ENCODE peak calls at places on chromosomes 5 and 9, in ten cellular contexts. G, P, K, W, T, X, H, V, U and M are unnamed samples.

GRCh38 chr5:96624631-96625030 is 37.5 kb upstream of the CAST start:
- DNase-seq in G (no peak), P (no peak), K (no peak), W (no peak), T (no peak), X (peak), H (no peak), V (no peak), U (no peak), M (no peak)

GRCh38 chr5:158267228-158267627 is 408.3 kb upstream of the CLINT1 start:
- DNase-seq in G (no peak), P (no peak), K (no peak), W (no peak), T (no peak), X (no peak), H (no peak), V (no peak), U (no peak), M (no peak)

GRCh38 chr5:31194458-31194808 is 947 bp downstream of the CDH6 start:
- DNase-seq in G (no peak), P (no peak), K (no peak), W (no peak), T (no peak), X (peak), H (no peak), V (no peak), U (no peak), M (no peak)

GRCh38 chr5:152271420-152271819 is 133.7 kb downstream of the NMUR2 start:
- DNase-seq in G (peak), P (no peak), K (peak), W (peak), T (no peak), X (peak), H (no peak), V (no peak), U (no peak), M (no peak)

GRCh38 chr5:98157368-98157767 is 616.1 kb upstream of the RGMB start:
- DNase-seq in G (no peak), P (no peak), K (no peak), W (no peak), T (no peak), X (no peak), H (no peak), V (no peak), U (no peak), M (no peak)

GRCh38 chr9:130027533-130028370 is 15.2 kb downstream of the FNBP1 start:
- DNase-seq in G (no peak), P (no peak), K (no peak), W (no peak), T (no peak), X (no peak), H (no peak), V (no peak), U (no peak), M (no peak)

GRCh38 chr9:1708215-1708614 is 306.9 kb upstream of the SMARCA2 start:
- DNase-seq in G (no peak), P (no peak), K (no peak), W (no peak), T (no peak), X (no peak), H (no peak), V (no peak), U (no peak), M (no peak)

GRCh38 chr9:124218438-124219289 is 39.1 kb upstream of the NEK6 start:
- DNase-seq in G (peak), P (no peak), K (peak), W (peak), T (no peak), X (peak), H (peak), V (peak), U (peak), M (peak)

GRCh38 chr5:132812949-132813598 is at the start of gene SOWAHA:
- DNase-seq in G (peak), P (no peak), K (no peak), W (peak), T (no peak), X (no peak), H (no peak), V (no peak), U (no peak), M (no peak)

GRCh38 chr9:17609312-17610005 is 30.6 kb downstream of the SH3GL2 start:
- DNase-seq in G (no peak), P (no peak), K (no peak), W (no peak), T (no peak), X (no peak), H (no peak), V (no peak), U (no peak), M (no peak)

GRCh38 chr5:121976979-121977378 is 15.2 kb downstream of the SRFBP1 start:
- DNase-seq in G (no peak), P (no peak), K (no peak), W (no peak), T (no peak), X (no peak), H (no peak), V (no peak), U (no peak), M (no peak)

GRCh38 chr5:120454094-120454798 is 9.9 kb upstream of the PRR16 start:
- DNase-seq in G (no peak), P (no peak), K (no peak), W (no peak), T (no peak), X (no peak), H (no peak), V (no peak), U (no peak), M (no peak)

GRCh38 chr5:67301285-67301904 is 104.8 kb upstream of the CD180 start:
- DNase-seq in G (peak), P (peak), K (no peak), W (peak), T (peak), X (no peak), H (no peak), V (peak), U (no peak), M (no peak)

GRCh38 chr9:76810377-76810957 is 46.2 kb downstream of the PCA3 start:
- DNase-seq in G (peak), P (no peak), K (peak), W (no peak), T (peak), X (peak), H (no peak), V (peak), U (peak), M (peak)

DNA sequence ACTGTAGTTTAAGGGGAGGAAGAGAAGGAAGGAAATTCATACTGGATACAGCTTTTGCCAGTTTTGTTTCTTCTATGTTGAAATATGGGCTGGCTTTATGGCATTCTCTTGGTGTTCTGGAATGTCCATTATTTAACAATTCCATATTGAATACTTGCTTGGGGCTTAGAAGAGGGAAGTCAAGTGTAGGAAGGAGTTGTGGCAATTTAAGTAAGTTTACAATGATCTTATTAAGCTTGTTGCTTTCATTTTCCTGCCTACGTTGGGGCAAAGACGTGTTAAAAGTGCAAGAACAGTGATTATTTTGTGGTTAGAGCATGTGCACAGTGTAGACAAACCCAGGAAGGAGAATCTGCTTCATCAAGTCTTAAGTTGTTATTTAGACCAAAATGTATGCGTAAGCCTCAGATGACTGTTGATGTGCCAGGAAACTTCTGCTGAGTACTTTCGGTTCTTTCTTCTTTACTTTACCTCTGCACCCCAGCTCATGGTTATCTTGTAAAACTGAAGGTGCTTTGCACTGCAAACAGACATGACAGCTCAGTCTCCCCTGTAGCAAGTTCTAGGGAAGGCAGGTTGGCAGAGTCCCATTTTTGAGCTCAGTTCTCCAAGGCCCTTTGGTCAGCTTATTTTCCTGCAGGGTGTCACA is 75.8 kb downstream of the F2RL2 start:
- DNase-seq in G (no peak), P (no peak), K (peak), W (no peak), T (no peak), X (no peak), H (no peak), V (no peak), U (peak), M (peak)
- TF ChIP-seq CTCF in G (no peak), P (no peak), K (no peak), W (no peak), T (no peak), X (no peak), H (no peak), V (no peak), U (no peak), M (no peak)

DNA sequence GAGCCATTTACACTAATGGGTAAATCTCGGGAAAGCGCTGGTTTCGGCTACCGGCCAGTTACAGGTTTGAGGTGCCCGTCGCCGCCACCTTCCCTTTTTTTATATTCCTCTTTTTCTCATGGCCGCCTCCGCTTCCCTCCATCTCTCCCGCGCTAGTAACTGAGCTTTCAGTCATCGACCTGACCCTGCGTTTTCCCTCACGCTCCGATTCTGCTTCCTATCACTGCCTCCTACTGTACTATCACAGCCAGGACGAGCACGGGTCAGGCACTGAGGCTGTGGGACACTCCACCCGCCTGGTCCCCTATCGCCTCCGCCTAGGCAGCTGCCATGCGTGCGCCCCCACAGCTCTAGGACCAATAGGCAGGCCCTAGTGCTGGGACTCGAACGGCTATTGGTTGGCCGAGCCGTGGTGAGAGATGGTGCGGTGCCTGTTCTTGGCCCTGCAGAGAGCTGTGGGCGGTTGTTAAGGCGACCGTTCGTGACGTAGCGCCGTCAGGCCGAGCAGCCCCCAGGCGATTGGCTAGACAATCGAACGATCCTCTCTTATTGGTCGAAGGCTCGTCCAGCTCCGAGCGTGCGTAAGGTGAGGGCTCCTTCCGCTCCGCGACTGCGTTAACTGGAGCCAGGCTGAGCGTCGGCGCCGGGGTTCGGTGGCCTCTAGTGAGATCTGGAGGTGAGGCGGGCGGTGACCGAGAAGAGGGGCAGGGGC is at the start of gene HMGCR:
- DNase-seq in G (peak), P (peak), K (peak), W (peak), T (peak), X (peak), H (peak), V (peak), U (peak), M (peak)
- TF ChIP-seq CTCF in G (no peak), P (no peak), K (peak), W (no peak), T (no peak), X (peak), H (no peak), V (peak), U (peak), M (peak)

GRCh38 chr5:52800394-52801213 is 12.9 kb downstream of the ITGA1 start:
- DNase-seq in G (peak), P (peak), K (peak), W (peak), T (no peak), X (peak), H (peak), V (peak), U (no peak), M (peak)
- TF ChIP-seq CTCF in G (no peak), P (no peak), K (no peak), W (no peak), T (no peak), X (no peak), H (no peak), V (no peak), U (no peak), M (no peak)

GRCh38 chr5:116288524-116288923 is 203.7 kb downstream of the COMMD10 start:
- DNase-seq in G (no peak), P (no peak), K (no peak), W (no peak), T (no peak), X (no peak), H (no peak), V (no peak), U (no peak), M (no peak)

GRCh38 chr5:116291271-116291670 is 206.4 kb downstream of the COMMD10 start:
- DNase-seq in G (no peak), P (no peak), K (no peak), W (no peak), T (no peak), X (no peak), H (no peak), V (no peak), U (no peak), M (no peak)

DNA sequence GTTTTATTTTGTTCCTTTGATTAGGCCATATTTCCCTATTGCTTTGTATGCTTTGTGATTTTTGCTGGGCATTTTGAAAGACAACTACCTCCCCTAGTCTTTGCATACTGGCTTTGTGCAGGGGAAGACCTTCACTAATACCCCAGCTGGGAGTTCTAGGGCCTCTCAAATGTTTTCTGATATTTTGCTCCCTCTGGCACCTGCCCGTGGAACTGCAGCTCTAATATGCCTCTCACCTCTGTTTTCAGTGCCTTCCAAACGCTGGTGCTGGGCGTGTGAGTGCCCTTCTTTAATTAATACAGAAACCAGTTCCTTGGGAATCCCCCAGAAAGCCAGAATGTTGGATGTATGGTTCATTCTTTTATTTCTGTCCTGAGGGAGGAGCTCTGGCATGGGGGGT is 204.5 kb downstream of the COMMD10 start:
- DNase-seq in G (peak), P (no peak), K (no peak), W (no peak), T (no peak), X (no peak), H (no peak), V (no peak), U (no peak), M (no peak)
- TF ChIP-seq CTCF in G (peak), P (no peak), K (no peak), W (no peak), T (peak), X (no peak), H (no peak), V (no peak), U (no peak), M (no peak)

DNA sequence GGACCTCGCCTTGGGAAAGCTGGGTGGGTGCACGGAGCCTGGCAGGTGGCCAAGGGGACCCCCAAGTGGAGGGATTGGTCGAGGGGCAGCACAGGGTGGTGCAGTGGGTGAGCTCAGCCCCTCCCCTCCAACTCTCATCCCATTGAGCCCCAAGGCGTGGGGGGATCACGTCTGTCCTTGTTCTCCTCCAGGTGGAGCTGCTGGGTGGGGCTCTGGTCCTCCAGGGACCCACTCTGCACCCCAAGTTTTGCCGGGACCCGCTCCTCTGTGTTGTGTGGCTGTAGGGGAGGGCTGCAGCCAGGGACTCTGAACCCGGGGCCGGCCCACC is 3.6 kb upstream of the FUT7 start:
- DNase-seq in G (no peak), P (no peak), K (no peak), W (no peak), T (no peak), X (no peak), H (no peak), V (no peak), U (no peak), M (no peak)
- TF ChIP-seq CTCF in G (no peak), P (no peak), K (no peak), W (peak), T (no peak), X (peak), H (no peak), V (no peak), U (no peak), M (peak)

DNA sequence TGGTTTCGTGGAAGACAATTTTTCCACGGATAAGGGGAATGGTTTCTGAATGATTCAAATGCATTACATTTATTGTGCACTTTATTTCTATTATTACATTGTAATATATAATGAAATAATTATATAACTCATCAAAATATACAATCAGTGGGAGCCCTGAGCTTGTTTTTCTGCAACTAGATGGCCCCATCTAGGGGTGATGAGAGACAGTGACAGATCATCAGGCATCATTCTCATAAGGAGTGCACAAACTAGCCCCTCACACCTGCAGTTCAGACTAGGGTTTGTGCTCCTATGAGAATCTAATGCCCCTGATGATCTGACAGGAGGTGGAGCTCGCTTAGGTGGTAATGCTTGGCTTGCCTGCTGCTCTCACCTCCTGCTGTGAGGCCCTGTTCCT is 6.4 kb downstream of the ISCA1 start:
- DNase-seq in G (no peak), P (no peak), K (no peak), W (no peak), T (no peak), X (peak), H (no peak), V (no peak), U (no peak), M (no peak)
- TF ChIP-seq CTCF in G (no peak), P (no peak), K (no peak), W (no peak), T (peak), X (no peak), H (no peak), V (no peak), U (peak), M (no peak)

DNA sequence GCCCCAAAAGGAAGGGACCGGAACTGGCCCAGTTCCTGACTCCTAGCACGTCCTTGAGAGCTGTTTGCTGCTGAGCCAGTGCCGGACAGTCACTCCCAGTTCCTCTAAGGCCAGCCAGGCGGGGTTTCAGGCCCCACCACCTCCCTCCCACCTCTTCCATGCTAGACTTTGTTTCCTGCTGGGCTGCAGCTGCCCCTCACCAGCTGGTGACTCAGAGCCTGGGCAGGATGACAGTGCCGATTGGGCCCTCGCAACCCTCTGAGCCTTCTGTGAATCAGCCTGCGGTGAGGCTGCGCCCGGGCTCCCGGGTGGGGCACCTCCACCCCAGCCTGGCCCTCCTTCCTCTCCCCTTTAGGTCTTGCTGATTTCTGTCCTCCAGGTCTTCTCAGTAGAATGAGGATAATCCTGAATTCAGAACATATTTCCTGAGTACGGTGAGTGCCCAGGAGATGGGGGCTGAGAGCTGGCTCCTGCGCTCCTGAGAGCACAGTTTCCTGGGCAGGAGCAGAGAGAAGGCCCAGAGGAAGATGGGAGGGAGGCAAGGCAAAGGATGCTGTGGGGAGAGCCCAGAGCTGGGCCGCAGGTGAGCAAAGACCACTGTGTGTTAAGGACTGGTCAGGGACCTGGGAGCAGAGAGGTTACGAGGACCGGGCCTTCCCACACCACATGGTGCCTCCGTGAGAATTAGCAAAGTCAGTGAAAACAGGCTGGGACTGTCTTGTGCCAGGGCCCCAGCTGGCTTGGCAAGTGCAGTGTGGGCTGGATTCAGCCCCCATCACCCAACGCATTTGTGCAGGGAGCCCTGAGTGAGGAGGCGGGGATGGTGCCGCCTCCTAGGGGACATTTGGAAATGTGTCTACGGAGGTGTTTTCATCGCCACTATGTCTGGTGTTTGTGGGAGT is 32.9 kb upstream of the STXBP1 start:
- DNase-seq in G (peak), P (peak), K (peak), W (peak), T (peak), X (peak), H (no peak), V (peak), U (peak), M (peak)
- TF ChIP-seq CTCF in G (no peak), P (peak), K (no peak), W (peak), T (peak), X (peak), H (no peak), V (no peak), U (no peak), M (no peak)

GRCh38 chr9:70493046-70493445 is 78.6 kb upstream of the KLF9 start:
- DNase-seq in G (no peak), P (no peak), K (no peak), W (no peak), T (no peak), X (no peak), H (no peak), V (no peak), U (no peak), M (no peak)
- TF ChIP-seq CTCF in G (no peak), P (no peak), K (no peak), W (no peak), T (no peak), X (no peak), H (no peak), V (no peak), U (no peak), M (no peak)

GRCh38 chr5:111834926-111835599 is 78.1 kb upstream of the NREP start:
- DNase-seq in G (no peak), P (no peak), K (no peak), W (no peak), T (no peak), X (no peak), H (no peak), V (no peak), U (no peak), M (no peak)
- TF ChIP-seq CTCF in G (no peak), P (no peak), K (no peak), W (no peak), T (no peak), X (no peak), H (no peak), V (no peak), U (no peak), M (no peak)

DNA sequence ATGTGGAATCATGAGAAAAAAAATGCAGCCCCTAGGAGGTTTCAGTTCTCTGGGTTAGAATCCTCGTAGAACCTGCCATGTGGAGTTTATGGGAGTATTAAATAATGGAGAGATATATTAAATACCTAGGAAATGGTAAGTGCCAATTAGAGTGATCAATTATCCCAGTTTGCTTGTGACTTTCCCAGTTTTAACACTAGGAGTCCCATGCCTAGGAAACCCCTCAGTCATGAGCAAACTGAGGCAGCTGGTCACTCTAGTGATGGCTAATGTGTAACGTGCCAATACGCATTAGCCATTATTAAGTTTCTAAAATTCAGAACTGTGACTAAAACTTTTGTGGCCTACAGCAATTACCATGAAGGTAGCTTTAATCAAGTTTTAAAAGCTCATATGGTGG is 720.6 kb downstream of the TAF11L14 start:
- DNase-seq in G (no peak), P (no peak), K (no peak), W (no peak), T (no peak), X (no peak), H (no peak), V (no peak), U (no peak), M (no peak)
- TF ChIP-seq CTCF in G (no peak), P (no peak), K (no peak), W (no peak), T (no peak), X (no peak), H (no peak), V (no peak), U (no peak), M (no peak)